ENCODE peak calls at places on chromosomes 13 and 19, in five cellular contexts. J is SK-N-SH, C is Calu3, Y is astrocyte of the cerebellum, W is colonic mucosa. R is an unnamed sample.

GRCh38 chr13:75480691-75481175 is 1.2 kb downstream of the TBC1D4 start:
- DNase-seq in Y (no peak), C (peak; percentile 61), J (peak; percentile 73), W (peak; percentile 82), R (no peak)

GRCh38 chr19:17473041-17473440 is 2.7 kb downstream of the SLC27A1 start:
- DNase-seq in Y (peak; percentile 58), W (no peak), J (no peak), C (peak; percentile 54), R (no peak)

GRCh38 chr19:33484226-33484774 is 37.3 kb downstream of the PEPD start:
- DNase-seq in J (no peak), W (no peak), Y (no peak), C (no peak), R (no peak)

GRCh38 chr19:29687244-29687896 is 22.1 kb downstream of the PLEKHF1 start:
- DNase-seq in W (no peak), Y (peak; percentile 97), J (no peak), C (no peak), R (no peak)

GRCh38 chr13:32309812-32310706 is 5.1 kb downstream of the ZAR1L start:
- DNase-seq in J (peak; percentile 47), W (peak; percentile 30), Y (peak; percentile 42), C (peak; percentile 21), R (no peak)

GRCh38 chr13:35552172-35552844 is 75.8 kb upstream of the MAB21L1 start:
- DNase-seq in C (no peak), J (no peak), Y (no peak), W (no peak), R (no peak)

GRCh38 chr13:57630661-57631606 is 610 bp upstream of the PCDH17 start:
- DNase-seq in J (peak; percentile 51), W (no peak), C (no peak), Y (peak; percentile 72), R (no peak)

GRCh38 chr19:1807695-1808394 is 4.2 kb downstream of the ATP8B3 start:
- DNase-seq in Y (no peak), W (no peak), C (no peak), J (no peak), R (no peak)

GRCh38 chr13:100951031-100951430 is 276.4 kb upstream of the TMTC4 start:
- DNase-seq in J (no peak), Y (no peak), C (no peak), W (no peak), R (no peak)

GRCh38 chr13:43797154-43797553 is 10.4 kb upstream of the ENOX1 start:
- DNase-seq in C (no peak), W (no peak), Y (no peak), J (no peak), R (no peak)

GRCh38 chr19:50743537-50743936 is 20.4 kb downstream of the CLEC11A start:
- DNase-seq in J (no peak), Y (no peak), W (no peak), C (no peak), R (no peak)

GRCh38 chr19:6662692-6663091 is 7.3 kb downstream of the TNFSF14 start:
- DNase-seq in Y (no peak), C (no peak), W (no peak), J (no peak), R (no peak)

GRCh38 chr13:80340643-80341097 is 256 bp downstream of the SPRY2 start:
- DNase-seq in Y (no peak), J (no peak), C (peak; percentile 0), W (no peak), R (no peak)

GRCh38 chr13:50387124-50387581 is 371.9 kb downstream of the KCNRG start:
- DNase-seq in Y (no peak), W (peak; percentile 51), J (peak; percentile 37), C (peak; percentile 30), R (no peak)

GRCh38 chr19:3708207-3708931 is at the start of gene TJP3:
- DNase-seq in Y (no peak), W (peak; percentile 89), C (peak; percentile 81), J (peak; percentile 35), R (no peak)

GRCh38 chr13:39895254-39895653 is 239.8 kb downstream of the COG6 start:
- DNase-seq in J (no peak), W (no peak), C (no peak), Y (no peak), R (no peak)

GRCh38 chr13:20609145-20609544 is 42.2 kb downstream of the IFT88 start:
- DNase-seq in C (no peak), W (no peak), Y (peak; percentile 27), J (no peak), R (no peak)

GRCh38 chr13:49303533-49304252 is 56.0 kb downstream of the CDADC1 start:
- DNase-seq in J (no peak), Y (no peak), W (no peak), C (peak; percentile 17), R (no peak)

GRCh38 chr19:5127710-5128109 is 158.8 kb downstream of the KDM4B start:
- DNase-seq in W (no peak), C (no peak), J (no peak), Y (no peak), R (no peak)

GRCh38 chr13:60591348-60591747 is 194.3 kb downstream of the TDRD3 start:
- DNase-seq in J (no peak), W (no peak), Y (peak; percentile 99), C (no peak), R (no peak)

GRCh38 chr19:38806371-38806770 is 6.4 kb downstream of the LGALS4 start:
- DNase-seq in J (no peak), W (no peak), C (no peak), Y (no peak), R (no peak)

GRCh38 chr19:5032101-5032967 is 63.4 kb downstream of the KDM4B start:
- DNase-seq in J (no peak), Y (no peak), W (no peak), C (no peak), R (no peak)

GRCh38 chr13:41516760-41517159 is 59.4 kb downstream of the RGCC start:
- DNase-seq in J (no peak), W (no peak), C (no peak), Y (no peak), R (no peak)

GRCh38 chr13:53901593-53901992 is 873.0 kb downstream of the OLFM4 start:
- DNase-seq in J (no peak), C (no peak), Y (no peak), W (no peak), R (no peak)

GRCh38 chr13:36819064-36819810 is at the start of gene RFXAP:
- DNase-seq in J (peak; percentile 97), Y (peak; percentile 70), C (peak; percentile 86), W (peak; percentile 91), R (peak; percentile 69)

GRCh38 chr19:21604941-21605548 is 99.6 kb downstream of the ZNF429 start:
- DNase-seq in Y (no peak), J (no peak), W (peak; percentile 42), C (no peak), R (no peak)

GRCh38 chr13:101053289-101053688 is 363.0 kb downstream of the NALCN start:
- DNase-seq in C (no peak), J (no peak), W (no peak), Y (no peak), R (no peak)

GRCh38 chr19:49554701-49555181 is 25.6 kb downstream of the NOSIP start:
- DNase-seq in W (no peak), J (no peak), C (no peak), Y (no peak), R (no peak)

GRCh38 chr19:38317104-38317612 is 1.4 kb upstream of the YIF1B start:
- DNase-seq in Y (no peak), C (no peak), W (no peak), J (no peak), R (no peak)

GRCh38 chr13:73943137-73943964 is 190.9 kb downstream of the KLF12 start:
- DNase-seq in C (no peak), W (no peak), J (peak; percentile 16), Y (no peak), R (no peak)

GRCh38 chr13:37475966-37476365 is 122.6 kb downstream of the POSTN start:
- DNase-seq in Y (no peak), J (no peak), W (no peak), C (no peak), R (no peak)

GRCh38 chr13:83121904-83122303 is 760.4 kb downstream of the SLITRK1 start:
- DNase-seq in C (no peak), J (no peak), W (no peak), Y (no peak), R (no peak)

GRCh38 chr13:40668335-40668734 is 1.9 kb upstream of the FOXO1 start:
- DNase-seq in C (peak; percentile 22), Y (no peak), W (peak; percentile 57), J (no peak), R (no peak)

GRCh38 chr19:54408627-54409026 is 6.6 kb upstream of the TTYH1 start:
- DNase-seq in C (no peak), Y (no peak), W (no peak), J (no peak), R (no peak)

R was measured in smooth muscle cell of the brain vasculature.